ENCODE peak calls at places on chromosomes 13 and 19, in ten cellular contexts. One of them, this sample, is unnamed.

GRCh38 chr19:2014731-2015610 is 543 bp downstream of the BTBD2 start:
- DNase-seq in H1: no peak
- DNase-seq in lower leg skin: no peak
- DNase-seq in sigmoid colon: peak; percentile 72
- DNase-seq in IMR-90: no peak
- DNase-seq in K562: peak; percentile 35
- DNase-seq in adrenal gland: no peak
- DNase-seq in heart left ventricle: no peak
- DNase-seq in breast epithelium: no peak
- DNase-seq in esophagus muscularis mucosa: no peak
- DNase-seq in this sample: peak; percentile 87

GRCh38 chr13:106349080-106349841 is 186.2 kb downstream of the EFNB2 start:
- DNase-seq in K562: no peak
- DNase-seq in H1: peak; percentile 27
- DNase-seq in IMR-90: peak; percentile 34
- DNase-seq in heart left ventricle: no peak
- DNase-seq in sigmoid colon: no peak
- DNase-seq in lower leg skin: no peak
- DNase-seq in breast epithelium: no peak
- DNase-seq in esophagus muscularis mucosa: no peak
- DNase-seq in adrenal gland: no peak
- DNase-seq in this sample: no peak

GRCh38 chr19:13860679-13861391 is 16.1 kb upstream of the NANOS3 start:
- DNase-seq in sigmoid colon: no peak
- DNase-seq in lower leg skin: no peak
- DNase-seq in esophagus muscularis mucosa: no peak
- DNase-seq in adrenal gland: no peak
- DNase-seq in breast epithelium: no peak
- DNase-seq in K562: no peak
- DNase-seq in H1: no peak
- DNase-seq in heart left ventricle: no peak
- DNase-seq in IMR-90: no peak
- DNase-seq in this sample: peak; percentile 75

GRCh38 chr13:51230473-51231105 is 8.4 kb downstream of the FAM124A start:
- DNase-seq in lower leg skin: peak; percentile 38
- DNase-seq in sigmoid colon: peak; percentile 91
- DNase-seq in adrenal gland: peak; percentile 80
- DNase-seq in IMR-90: peak; percentile 7
- DNase-seq in esophagus muscularis mucosa: no peak
- DNase-seq in H1: no peak
- DNase-seq in breast epithelium: no peak
- DNase-seq in heart left ventricle: no peak
- DNase-seq in K562: no peak
- DNase-seq in this sample: no peak

GRCh38 chr13:107534548-107534947 is 680.8 kb downstream of the LIG4 start:
- DNase-seq in adrenal gland: no peak
- DNase-seq in breast epithelium: no peak
- DNase-seq in H1: no peak
- DNase-seq in IMR-90: peak; percentile 34
- DNase-seq in heart left ventricle: no peak
- DNase-seq in sigmoid colon: no peak
- DNase-seq in lower leg skin: no peak
- DNase-seq in esophagus muscularis mucosa: no peak
- DNase-seq in K562: no peak
- DNase-seq in this sample: no peak

GRCh38 chr13:84925443-84925842 is 873.8 kb downstream of the SLITRK6 start:
- DNase-seq in H1: no peak
- DNase-seq in IMR-90: peak; percentile 49
- DNase-seq in adrenal gland: no peak
- DNase-seq in K562: no peak
- DNase-seq in esophagus muscularis mucosa: no peak
- DNase-seq in heart left ventricle: no peak
- DNase-seq in sigmoid colon: no peak
- DNase-seq in breast epithelium: no peak
- DNase-seq in lower leg skin: no peak
- DNase-seq in this sample: no peak

GRCh38 chr13:98407575-98407974 is 169.3 kb downstream of the STK24 start:
- DNase-seq in sigmoid colon: no peak
- DNase-seq in esophagus muscularis mucosa: no peak
- DNase-seq in K562: no peak
- DNase-seq in H1: no peak
- DNase-seq in adrenal gland: no peak
- DNase-seq in heart left ventricle: no peak
- DNase-seq in IMR-90: no peak
- DNase-seq in lower leg skin: no peak
- DNase-seq in breast epithelium: no peak
- DNase-seq in this sample: no peak

GRCh38 chr13:45007823-45008222 is 18.5 kb downstream of the GPALPP1 start:
- DNase-seq in sigmoid colon: no peak
- DNase-seq in lower leg skin: no peak
- DNase-seq in H1: no peak
- DNase-seq in IMR-90: no peak
- DNase-seq in K562: no peak
- DNase-seq in adrenal gland: no peak
- DNase-seq in breast epithelium: no peak
- DNase-seq in heart left ventricle: no peak
- DNase-seq in esophagus muscularis mucosa: no peak
- DNase-seq in this sample: no peak

GRCh38 chr19:52453324-52454094 is at the start of gene ZNF578:
- DNase-seq in heart left ventricle: peak; percentile 90
- DNase-seq in breast epithelium: peak; percentile 69
- DNase-seq in K562: peak; percentile 57
- DNase-seq in sigmoid colon: peak; percentile 85
- DNase-seq in lower leg skin: peak; percentile 62
- DNase-seq in esophagus muscularis mucosa: peak; percentile 93
- DNase-seq in H1: peak; percentile 75
- DNase-seq in IMR-90: peak; percentile 84
- DNase-seq in adrenal gland: peak; percentile 65
- DNase-seq in this sample: peak; percentile 88

GRCh38 chr13:90690458-90691063 is 656.9 kb upstream of the MIR17HG start:
- DNase-seq in lower leg skin: no peak
- DNase-seq in breast epithelium: no peak
- DNase-seq in K562: no peak
- DNase-seq in heart left ventricle: no peak
- DNase-seq in IMR-90: peak; percentile 15
- DNase-seq in H1: no peak
- DNase-seq in adrenal gland: no peak
- DNase-seq in sigmoid colon: no peak
- DNase-seq in esophagus muscularis mucosa: no peak
- DNase-seq in this sample: no peak

GRCh38 chr19:5048727-5049553 is 80.0 kb downstream of the KDM4B start:
- DNase-seq in lower leg skin: peak; percentile 55
- DNase-seq in esophagus muscularis mucosa: no peak
- DNase-seq in heart left ventricle: no peak
- DNase-seq in K562: no peak
- DNase-seq in sigmoid colon: no peak
- DNase-seq in IMR-90: peak; percentile 66
- DNase-seq in breast epithelium: no peak
- DNase-seq in adrenal gland: peak; percentile 85
- DNase-seq in H1: no peak
- DNase-seq in this sample: no peak

GRCh38 chr19:39871362-39871761 is 25.2 kb upstream of the FBL start:
- DNase-seq in sigmoid colon: no peak
- DNase-seq in breast epithelium: no peak
- DNase-seq in esophagus muscularis mucosa: no peak
- DNase-seq in heart left ventricle: no peak
- DNase-seq in H1: no peak
- DNase-seq in lower leg skin: no peak
- DNase-seq in adrenal gland: no peak
- DNase-seq in K562: no peak
- DNase-seq in IMR-90: no peak
- DNase-seq in this sample: no peak

DNA sequence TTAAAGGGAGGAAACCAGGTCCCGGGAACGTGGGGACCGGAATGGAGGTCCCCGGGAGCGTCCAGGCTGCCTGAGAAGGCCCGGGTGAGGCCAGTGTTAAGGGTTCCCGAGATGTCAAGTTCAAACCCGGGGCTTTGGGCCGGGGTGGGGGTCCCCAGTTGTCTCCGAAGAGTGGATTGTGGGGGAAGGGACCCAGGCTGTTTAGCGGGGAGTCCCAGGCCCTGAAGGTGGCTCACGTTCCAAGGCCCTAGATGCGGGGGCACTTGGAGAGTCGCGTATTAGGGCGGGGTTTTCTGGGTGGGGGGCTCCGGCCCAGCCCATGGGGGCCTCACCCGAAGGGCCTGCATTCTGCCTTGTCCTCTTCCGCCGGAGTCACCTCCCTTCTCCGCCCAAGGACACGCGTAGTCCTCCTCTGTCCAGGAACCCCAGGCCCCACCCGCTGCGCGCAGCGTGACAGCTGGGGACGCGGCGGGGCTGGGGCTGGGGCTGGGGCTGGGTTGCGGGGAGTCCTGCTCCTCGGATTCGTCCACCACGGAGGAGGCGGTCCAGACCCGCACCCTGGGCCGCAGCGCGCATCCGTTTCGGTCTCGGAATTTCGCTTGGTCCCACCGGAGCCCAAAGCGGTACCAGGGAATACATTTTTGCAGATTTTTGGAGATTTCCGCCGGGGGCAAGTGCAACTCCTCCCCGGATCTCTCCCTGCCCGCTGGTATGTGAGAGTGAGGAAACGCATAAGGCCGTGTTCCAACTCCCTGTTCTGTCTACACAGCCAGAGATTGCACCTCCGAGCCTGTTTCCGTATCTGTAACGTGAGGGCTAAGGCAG is at the start of gene COX7A1:
- DNase-seq in esophagus muscularis mucosa: peak; percentile 92
- DNase-seq in lower leg skin: peak; percentile 55
- DNase-seq in heart left ventricle: peak; percentile 89
- DNase-seq in sigmoid colon: peak; percentile 92
- DNase-seq in adrenal gland: peak; percentile 82
- DNase-seq in H1: no peak
- DNase-seq in breast epithelium: no peak
- DNase-seq in K562: no peak
- DNase-seq in IMR-90: no peak
- DNase-seq in this sample: peak; percentile 87
- TF ChIP-seq POLR2A in esophagus muscularis mucosa: peak; percentile 55
- TF ChIP-seq POLR2A in lower leg skin: no peak
- TF ChIP-seq POLR2A in heart left ventricle: peak; percentile 78
- TF ChIP-seq POLR2A in sigmoid colon: no peak
- TF ChIP-seq POLR2A in adrenal gland: peak; percentile 40
- TF ChIP-seq POLR2A in H1: no peak
- TF ChIP-seq POLR2A in breast epithelium: peak; percentile 14
- TF ChIP-seq POLR2A in K562: no peak
- TF ChIP-seq POLR2A in IMR-90: no peak
- TF ChIP-seq POLR2A in this sample: no peak

GRCh38 chr13:19985219-19985556 is 26.7 kb downstream of the ZMYM2 start:
- DNase-seq in K562: no peak
- DNase-seq in lower leg skin: no peak
- DNase-seq in heart left ventricle: no peak
- DNase-seq in adrenal gland: no peak
- DNase-seq in IMR-90: no peak
- DNase-seq in H1: no peak
- DNase-seq in sigmoid colon: no peak
- DNase-seq in esophagus muscularis mucosa: no peak
- DNase-seq in breast epithelium: no peak
- DNase-seq in this sample: no peak
- TF ChIP-seq CTCF in K562: no peak
- TF ChIP-seq CTCF in lower leg skin: no peak
- TF ChIP-seq CTCF in heart left ventricle: no peak
- TF ChIP-seq CTCF in adrenal gland: no peak
- TF ChIP-seq CTCF in IMR-90: no peak
- TF ChIP-seq CTCF in H1: no peak
- TF ChIP-seq CTCF in sigmoid colon: no peak
- TF ChIP-seq CTCF in esophagus muscularis mucosa: no peak
- TF ChIP-seq CTCF in breast epithelium: no peak
- TF ChIP-seq CTCF in this sample: no peak

GRCh38 chr13:31790992-31791391 is 51.7 kb downstream of the RXFP2 start:
- DNase-seq in H1: no peak
- DNase-seq in lower leg skin: no peak
- DNase-seq in heart left ventricle: no peak
- DNase-seq in breast epithelium: no peak
- DNase-seq in adrenal gland: no peak
- DNase-seq in K562: no peak
- DNase-seq in IMR-90: peak; percentile 17
- DNase-seq in esophagus muscularis mucosa: no peak
- DNase-seq in sigmoid colon: no peak
- DNase-seq in this sample: no peak

GRCh38 chr13:31798189-31798588 is 58.9 kb downstream of the RXFP2 start:
- DNase-seq in breast epithelium: no peak
- DNase-seq in adrenal gland: no peak
- DNase-seq in H1: no peak
- DNase-seq in IMR-90: no peak
- DNase-seq in K562: no peak
- DNase-seq in sigmoid colon: no peak
- DNase-seq in esophagus muscularis mucosa: no peak
- DNase-seq in heart left ventricle: no peak
- DNase-seq in lower leg skin: no peak
- DNase-seq in this sample: no peak

GRCh38 chr13:31793246-31793645 is 53.9 kb downstream of the RXFP2 start:
- DNase-seq in IMR-90: peak; percentile 66
- DNase-seq in sigmoid colon: no peak
- DNase-seq in esophagus muscularis mucosa: no peak
- DNase-seq in K562: no peak
- DNase-seq in lower leg skin: no peak
- DNase-seq in heart left ventricle: no peak
- DNase-seq in adrenal gland: no peak
- DNase-seq in H1: no peak
- DNase-seq in breast epithelium: no peak
- DNase-seq in this sample: no peak

GRCh38 chr13:31797154-31797775 is 57.9 kb downstream of the RXFP2 start:
- DNase-seq in IMR-90: peak; percentile 55
- DNase-seq in lower leg skin: no peak
- DNase-seq in heart left ventricle: no peak
- DNase-seq in H1: no peak
- DNase-seq in esophagus muscularis mucosa: no peak
- DNase-seq in K562: peak; percentile 1
- DNase-seq in sigmoid colon: no peak
- DNase-seq in breast epithelium: no peak
- DNase-seq in adrenal gland: no peak
- DNase-seq in this sample: no peak

DNA sequence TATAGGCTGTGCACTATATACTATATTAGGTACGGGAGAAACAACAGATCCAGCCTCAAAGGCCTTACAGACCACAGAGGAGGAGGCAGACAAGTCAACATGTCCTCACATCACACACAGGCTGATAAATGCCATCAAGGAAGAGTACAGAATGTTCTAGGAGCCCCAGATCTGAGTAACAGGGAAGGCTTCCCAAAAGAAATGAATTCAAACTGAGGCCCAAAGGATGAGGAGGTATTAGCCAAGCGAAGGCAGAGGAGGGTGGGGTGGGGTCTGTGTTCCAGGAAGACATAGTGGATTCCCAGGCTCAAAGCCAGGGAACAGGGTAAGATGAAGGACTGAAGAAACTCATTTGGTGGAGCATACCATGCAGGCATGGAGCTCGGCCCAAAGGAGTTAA is 55.1 kb downstream of the RXFP2 start:
- DNase-seq in heart left ventricle: no peak
- DNase-seq in IMR-90: no peak
- DNase-seq in adrenal gland: no peak
- DNase-seq in esophagus muscularis mucosa: no peak
- DNase-seq in K562: no peak
- DNase-seq in lower leg skin: peak; percentile 67
- DNase-seq in sigmoid colon: no peak
- DNase-seq in H1: no peak
- DNase-seq in breast epithelium: no peak
- DNase-seq in this sample: no peak
- TF ChIP-seq POLR2A in heart left ventricle: no peak
- TF ChIP-seq POLR2A in IMR-90: no peak
- TF ChIP-seq POLR2A in adrenal gland: no peak
- TF ChIP-seq POLR2A in esophagus muscularis mucosa: no peak
- TF ChIP-seq POLR2A in K562: no peak
- TF ChIP-seq POLR2A in lower leg skin: no peak
- TF ChIP-seq POLR2A in sigmoid colon: no peak
- TF ChIP-seq POLR2A in H1: no peak
- TF ChIP-seq POLR2A in breast epithelium: no peak
- TF ChIP-seq POLR2A in this sample: no peak

GRCh38 chr13:63455938-63456337 is 2040.3 kb upstream of the PCDH20 start:
- DNase-seq in esophagus muscularis mucosa: no peak
- DNase-seq in breast epithelium: no peak
- DNase-seq in K562: no peak
- DNase-seq in lower leg skin: no peak
- DNase-seq in sigmoid colon: no peak
- DNase-seq in heart left ventricle: no peak
- DNase-seq in adrenal gland: no peak
- DNase-seq in IMR-90: no peak
- DNase-seq in H1: no peak
- DNase-seq in this sample: no peak
- TF ChIP-seq CTCF in esophagus muscularis mucosa: peak; percentile 3
- TF ChIP-seq CTCF in breast epithelium: no peak
- TF ChIP-seq CTCF in K562: no peak
- TF ChIP-seq CTCF in lower leg skin: no peak
- TF ChIP-seq CTCF in sigmoid colon: no peak
- TF ChIP-seq CTCF in heart left ventricle: no peak
- TF ChIP-seq CTCF in adrenal gland: no peak
- TF ChIP-seq CTCF in IMR-90: peak; percentile 10
- TF ChIP-seq CTCF in H1: no peak
- TF ChIP-seq CTCF in this sample: no peak

This sample was measured in spleen.